ENCODE peak calls at places on chromosome 17, in eight cellular contexts. E is CD4-positive, alpha-beta T cell; Y is fibroblast of mammary gland; G is Karpas-422; I is effector memory CD4-positive, alpha-beta T cell; Q is T-helper 2 cell; O is aorta; X is C1 segment of cervical spinal cord. F is an unnamed sample.

GRCh38 chr17:47720754-47721533 is 12.1 kb upstream of the TBX21 start:
- DNase-seq in I (peak), Y (no peak), Q (peak), G (no peak), E (no peak), X (no peak), O (peak), F (no peak)

GRCh38 chr17:77783991-77784820 is 174.3 kb upstream of the TNRC6C start:
- DNase-seq in G (no peak), I (peak), O (no peak), Y (no peak), Q (peak), E (peak), X (no peak), F (no peak)

GRCh38 chr17:79154446-79154845 is 79.8 kb downstream of the ENGASE start:
- DNase-seq in Q (no peak), X (no peak), G (no peak), E (no peak), I (no peak), O (no peak), Y (no peak), F (no peak)

GRCh38 chr17:6677158-6677831 is 25.7 kb downstream of the C17orf100 start:
- DNase-seq in I (no peak), O (no peak), G (no peak), E (no peak), Y (no peak), X (no peak), Q (no peak), F (no peak)

GRCh38 chr17:82593590-82594087 is 54.6 kb downstream of the WDR45B start:
- DNase-seq in O (no peak), X (no peak), Y (peak), G (no peak), I (no peak), E (no peak), Q (no peak), F (no peak)

GRCh38 chr17:17443173-17443572 is 33.6 kb upstream of the MED9 start:
- DNase-seq in Y (peak), Q (no peak), X (no peak), I (no peak), G (no peak), O (no peak), E (no peak), F (no peak)

GRCh38 chr17:65062168-65062915 is 5.8 kb upstream of the GNA13 start:
- DNase-seq in E (no peak), O (no peak), G (no peak), X (no peak), Y (peak), I (no peak), Q (no peak), F (no peak)

GRCh38 chr17:59830007-59830630 is 62.6 kb downstream of the TUBD1 start:
- DNase-seq in I (no peak), G (no peak), X (no peak), Q (no peak), O (peak), Y (peak), E (no peak), F (no peak)

GRCh38 chr17:79850571-79851460 is 11.6 kb upstream of the CBX4 start:
- DNase-seq in I (no peak), E (no peak), Q (no peak), X (no peak), Y (peak), G (no peak), O (no peak), F (no peak)

GRCh38 chr17:62994931-62995330 is 28.9 kb downstream of the TANC2 start:
- DNase-seq in Y (peak), Q (no peak), I (no peak), X (no peak), G (no peak), O (no peak), E (no peak), F (no peak)

GRCh38 chr17:50270430-50271172 is 3.7 kb upstream of the TMEM92 start:
- DNase-seq in Y (peak), I (no peak), O (no peak), Q (no peak), E (no peak), G (no peak), X (no peak), F (no peak)

GRCh38 chr17:79941088-79942010 is 94.3 kb downstream of the TBC1D16 start:
- DNase-seq in Y (no peak), O (peak), X (no peak), Q (no peak), I (no peak), G (no peak), E (no peak), F (no peak)

GRCh38 chr17:37134050-37134449 is 185.3 kb downstream of the AATF start:
- DNase-seq in X (no peak), Q (no peak), I (no peak), Y (no peak), G (no peak), O (no peak), E (no peak), F (no peak)

GRCh38 chr17:65855245-65855644 is 293.8 kb upstream of the AXIN2 start:
- DNase-seq in Q (no peak), Y (peak), I (no peak), E (no peak), O (no peak), G (no peak), X (no peak), F (no peak)

GRCh38 chr17:51668155-51668962 is 408.0 kb downstream of the UTP18 start:
- DNase-seq in E (no peak), Y (no peak), X (no peak), Q (no peak), G (no peak), O (no peak), I (no peak), F (no peak)